ENCODE peak calls at places on chromosomes 2 and 18, in four cellular contexts. F, N, D and Y are unnamed samples.

GRCh38 chr18:29181151-29181901 is 1004.4 kb upstream of the CDH2 start:
- DNase-seq in F (peak; percentile 98), N (no peak), D (no peak), Y (peak; percentile 97)

GRCh38 chr2:197293252-197294007 is 17.1 kb downstream of the ANKRD44 start:
- DNase-seq in F (no peak), N (no peak), D (no peak), Y (no peak)

GRCh38 chr2:71224935-71225334 is 2.0 kb downstream of the PAIP2B start:
- DNase-seq in F (no peak), N (no peak), D (no peak), Y (no peak)

GRCh38 chr2:131022731-131023130 is 70.5 kb downstream of the FAM168B start:
- DNase-seq in F (peak; percentile 45), N (no peak), D (no peak), Y (no peak)

GRCh38 chr2:102251042-102251848 is 60.1 kb upstream of the IL1RL1 start:
- DNase-seq in F (no peak), N (peak; percentile 81), D (no peak), Y (no peak)

GRCh38 chr2:181810823-181811695 is 80.5 kb upstream of the ITPRID2 start:
- DNase-seq in F (peak; percentile 93), N (peak; percentile 67), D (no peak), Y (peak; percentile 48)

GRCh38 chr2:238747557-238747956 is 100.3 kb upstream of the TWIST2 start:
- DNase-seq in F (no peak), N (no peak), D (no peak), Y (no peak)

GRCh38 chr18:332007-332406 is 64.2 kb upstream of the THOC1 start:
- DNase-seq in F (no peak), N (no peak), D (no peak), Y (no peak)

GRCh38 chr2:38997784-38998183 is 108.1 kb downstream of the ARHGEF33 start:
- DNase-seq in F (peak; percentile 98), N (no peak), D (no peak), Y (peak; percentile 93)

GRCh38 chr2:66575625-66576371 is 140.9 kb downstream of the MEIS1 start:
- DNase-seq in F (peak; percentile 70), N (peak; percentile 35), D (no peak), Y (peak; percentile 31)

GRCh38 chr2:166675553-166675952 is 181.5 kb upstream of the SCN7A start:
- DNase-seq in F (no peak), N (no peak), D (no peak), Y (no peak)

GRCh38 chr2:8548871-8549221 is 133.0 kb upstream of the ID2 start:
- DNase-seq in F (no peak), N (no peak), D (no peak), Y (no peak)

GRCh38 chr2:96359310-96359709 is 23.7 kb downstream of the NCAPH start:
- DNase-seq in F (no peak), N (peak; percentile 50), D (no peak), Y (no peak)

GRCh38 chr2:175310813-175311504 is 129.4 kb upstream of the ATP5MC3 start:
- DNase-seq in F (no peak), N (no peak), D (no peak), Y (no peak)

GRCh38 chr2:175312137-175312536 is 130.6 kb upstream of the ATP5MC3 start:
- DNase-seq in F (no peak), N (no peak), D (no peak), Y (no peak)

GRCh38 chr2:175308005-175308404 is 126.5 kb upstream of the ATP5MC3 start:
- DNase-seq in F (no peak), N (no peak), D (no peak), Y (no peak)

GRCh38 chr2:175304541-175304940 is 123.0 kb upstream of the ATP5MC3 start:
- DNase-seq in F (no peak), N (no peak), D (no peak), Y (no peak)

GRCh38 chr2:175309799-175310198 is 128.3 kb upstream of the ATP5MC3 start:
- DNase-seq in F (peak; percentile 10), N (peak; percentile 65), D (peak; percentile 23), Y (peak; percentile 26)
- TF ChIP-seq CTCF in F (peak; percentile 34), N (peak; percentile 55), D (peak; percentile 52), Y (peak; percentile 43)

GRCh38 chr2:117956036-117956791 is 57.7 kb downstream of the CCDC93 start:
- DNase-seq in F (peak; percentile 28), N (no peak), D (no peak), Y (no peak)
- TF ChIP-seq CTCF in F (peak; percentile 15), N (no peak), D (peak; percentile 27), Y (no peak)

DNA sequence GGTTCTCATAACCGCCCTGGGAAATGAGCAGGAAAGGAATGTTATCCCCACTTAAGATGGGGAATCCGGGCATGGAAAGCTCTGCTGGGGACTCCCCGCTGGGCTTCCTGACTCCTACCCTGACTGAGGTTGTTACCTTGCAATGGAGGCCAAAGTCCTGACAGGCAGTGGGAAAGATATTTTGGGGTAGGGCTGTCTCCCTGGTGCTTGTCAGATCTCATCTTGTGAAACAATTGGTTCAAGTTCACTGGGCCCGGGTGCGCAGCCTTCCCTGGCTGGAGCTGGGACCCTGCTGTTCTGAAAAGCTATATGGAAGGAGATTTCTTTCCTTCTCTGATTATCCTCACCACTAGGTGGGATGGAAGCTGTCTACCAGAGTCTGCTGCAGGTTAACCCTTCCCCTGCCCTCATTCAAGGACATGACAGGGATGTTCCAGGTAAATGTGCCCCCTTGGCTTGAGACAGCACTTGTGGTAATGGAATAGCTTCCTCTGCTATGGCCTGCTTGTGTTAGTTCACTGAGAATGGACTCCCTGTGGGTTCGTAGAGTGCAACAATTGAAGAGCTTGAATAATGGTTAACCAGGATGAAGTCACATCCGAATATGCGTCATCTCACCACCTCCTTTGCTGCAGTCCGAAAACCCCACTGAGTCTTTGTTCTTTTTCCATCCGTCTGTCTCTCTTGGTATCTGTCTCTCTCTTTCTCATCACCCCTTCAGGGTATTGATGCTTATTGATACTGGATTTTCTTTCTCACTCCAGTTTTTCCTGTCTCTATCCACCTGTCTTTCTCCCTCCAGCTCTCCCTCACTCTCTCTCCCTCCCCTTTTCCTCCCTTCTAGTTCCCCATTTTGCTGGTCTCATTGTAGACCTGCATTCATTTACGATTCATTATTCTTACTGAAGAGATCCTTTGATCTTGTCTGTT is 67.8 kb upstream of the EPAS1 start:
- DNase-seq in F (peak; percentile 20), N (peak; percentile 47), D (peak; percentile 50), Y (peak; percentile 29)
- TF ChIP-seq CTCF in F (no peak), N (no peak), D (peak; percentile 40), Y (peak; percentile 8)

DNA sequence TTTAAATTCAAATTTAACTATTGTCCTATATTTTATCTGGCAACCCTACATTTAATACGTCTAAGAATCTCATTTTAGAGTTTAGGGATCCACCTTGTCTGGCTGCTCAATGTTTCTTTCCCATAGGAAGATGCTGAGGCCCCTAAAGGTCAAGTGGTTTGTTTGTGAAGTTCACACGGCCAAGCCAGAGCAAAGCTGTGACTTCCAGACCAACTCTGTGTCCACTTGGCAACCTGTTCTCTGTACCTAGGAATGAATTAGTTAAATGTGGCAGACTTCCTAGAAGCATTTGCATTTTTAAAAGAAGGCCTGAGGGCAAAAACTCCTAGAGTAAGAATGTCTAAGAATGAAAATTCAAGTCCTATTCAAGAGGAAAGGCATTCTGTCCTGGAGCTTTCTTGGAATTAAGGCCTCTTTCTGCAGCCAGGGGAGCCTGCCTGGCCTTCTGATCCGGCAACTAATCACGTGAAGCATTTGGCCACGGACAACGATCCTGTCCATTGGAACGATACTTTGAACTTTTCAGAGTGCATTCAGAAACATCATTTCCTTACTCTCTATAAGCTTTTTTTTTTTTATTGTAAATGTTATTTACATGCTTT is 155.0 kb downstream of the SETBP1 start:
- DNase-seq in F (no peak), N (no peak), D (no peak), Y (no peak)
- TF ChIP-seq CTCF in F (no peak), N (no peak), D (no peak), Y (no peak)

GRCh38 chr2:222938327-222938726 is 77.5 kb downstream of the ACSL3 start:
- DNase-seq in F (no peak), N (no peak), D (no peak), Y (no peak)
- TF ChIP-seq CTCF in F (no peak), N (no peak), D (no peak), Y (no peak)